ENCODE peak calls at places on chromosomes 7 and 10, in eight cellular contexts. W is MM.1S, O is SK-N-SH, U is OCI-LY7, E is hepatocyte, P is neural progenitor cell, D is GM23248, T is HCT116. Y is an unnamed sample.

GRCh38 chr7:129066290-129067131 is 11.6 kb upstream of the TNPO3 start:
- DNase-seq in W (no peak), O (no peak), U (no peak), E (peak), P (no peak), D (peak), T (no peak), Y (peak)

GRCh38 chr7:117875566-117875965 is 2.3 kb upstream of the CTTNBP2 start:
- DNase-seq in W (peak), O (no peak), U (no peak), E (peak), P (peak), D (peak), T (peak), Y (peak)

GRCh38 chr7:138892808-138893207 is 88.4 kb downstream of the KIAA1549 start:
- DNase-seq in W (no peak), O (no peak), U (no peak), E (no peak), P (no peak), D (no peak), T (no peak), Y (no peak)

GRCh38 chr10:73814896-73815718 is 3.7 kb upstream of the NDST2 start:
- DNase-seq in W (no peak), O (peak), U (peak), E (no peak), P (peak), D (peak), T (peak), Y (peak)

GRCh38 chr10:47098964-47099363 is 187.7 kb downstream of the PTPN20 start:
- DNase-seq in W (no peak), O (no peak), U (no peak), E (no peak), P (no peak), D (no peak), T (no peak), Y (no peak)

GRCh38 chr10:91493313-91493712 is 83.2 kb downstream of the HECTD2 start:
- DNase-seq in W (peak), O (peak), U (peak), E (peak), P (peak), D (peak), T (peak), Y (peak)

GRCh38 chr10:71433983-71434744 is 37.4 kb downstream of the CDH23 start:
- DNase-seq in W (no peak), O (peak), U (no peak), E (no peak), P (no peak), D (no peak), T (no peak), Y (no peak)

GRCh38 chr7:158549176-158549833 is 38.3 kb downstream of the PTPRN2 start:
- DNase-seq in W (no peak), O (no peak), U (no peak), E (no peak), P (peak), D (peak), T (no peak), Y (peak)

GRCh38 chr7:139231513-139232376 is 708 bp downstream of the UBN2 start:
- DNase-seq in W (no peak), O (peak), U (peak), E (peak), P (peak), D (peak), T (no peak), Y (peak)

GRCh38 chr7:142927085-142927745 is 6.3 kb downstream of the TRPV5 start:
- DNase-seq in W (no peak), O (no peak), U (no peak), E (no peak), P (no peak), D (no peak), T (no peak), Y (no peak)

GRCh38 chr7:29141981-29142380 is 4.4 kb downstream of the CPVL start:
- DNase-seq in W (no peak), O (no peak), U (no peak), E (no peak), P (no peak), D (no peak), T (no peak), Y (no peak)

GRCh38 chr7:24573554-24574338 is 494 bp downstream of the PALS2 start:
- DNase-seq in W (peak), O (peak), U (peak), E (peak), P (peak), D (peak), T (no peak), Y (peak)

GRCh38 chr7:2032030-2032875 is 200.5 kb downstream of the MAD1L1 start:
- DNase-seq in W (no peak), O (peak), U (no peak), E (no peak), P (no peak), D (peak), T (no peak), Y (no peak)

GRCh38 chr7:101862280-101863220 is 45.1 kb downstream of the CUX1 start:
- DNase-seq in W (no peak), O (no peak), U (peak), E (no peak), P (peak), D (no peak), T (no peak), Y (peak)

GRCh38 chr7:105697753-105698152 is 116.5 kb upstream of the EFCAB10 start:
- DNase-seq in W (no peak), O (no peak), U (no peak), E (no peak), P (no peak), D (no peak), T (no peak), Y (no peak)

GRCh38 chr7:72492446-72492845 is 80.3 kb upstream of the CALN1 start:
- DNase-seq in W (no peak), O (peak), U (no peak), E (no peak), P (no peak), D (no peak), T (no peak), Y (no peak)

GRCh38 chr10:124008187-124008970 is 85.0 kb downstream of the CHST15 start:
- DNase-seq in W (no peak), O (no peak), U (no peak), E (no peak), P (no peak), D (no peak), T (no peak), Y (no peak)

GRCh38 chr7:74271742-74272141 is 17.5 kb upstream of the CLIP2 start:
- DNase-seq in W (peak), O (no peak), U (peak), E (no peak), P (no peak), D (no peak), T (no peak), Y (no peak)

GRCh38 chr10:110544958-110545537 is 22.4 kb upstream of the SMC3 start:
- DNase-seq in W (no peak), O (no peak), U (no peak), E (peak), P (no peak), D (peak), T (no peak), Y (no peak)

GRCh38 chr7:92953657-92954056 is 117.3 kb upstream of the CDK6 start:
- DNase-seq in W (no peak), O (no peak), U (no peak), E (peak), P (peak), D (peak), T (no peak), Y (peak)
- TF ChIP-seq EZH2phosphoT487 in W (no peak), O (no peak), U (no peak), E (no peak), P (no peak), D (no peak), T (no peak), Y (no peak)

GRCh38 chr7:81605493-81605892 is 164.4 kb downstream of the HGF start:
- DNase-seq in W (no peak), O (no peak), U (no peak), E (no peak), P (no peak), D (no peak), T (no peak), Y (no peak)

GRCh38 chr7:81598951-81599350 is 170.9 kb downstream of the HGF start:
- DNase-seq in W (peak), O (no peak), U (no peak), E (no peak), P (no peak), D (no peak), T (no peak), Y (no peak)

GRCh38 chr7:81604075-81604807 is 165.6 kb downstream of the HGF start:
- DNase-seq in W (no peak), O (no peak), U (no peak), E (no peak), P (no peak), D (no peak), T (no peak), Y (no peak)

GRCh38 chr7:81604808-81605174 is 165.1 kb downstream of the HGF start:
- DNase-seq in W (no peak), O (no peak), U (no peak), E (no peak), P (no peak), D (no peak), T (no peak), Y (no peak)

GRCh38 chr7:81600608-81601007 is 169.2 kb downstream of the HGF start:
- DNase-seq in W (no peak), O (no peak), U (no peak), E (no peak), P (no peak), D (peak), T (no peak), Y (no peak)
- TF ChIP-seq EZH2phosphoT487 in W (no peak), O (no peak), U (no peak), E (no peak), P (no peak), D (no peak), T (no peak), Y (no peak)

GRCh38 chr10:97466755-97467154 is 20.8 kb downstream of the ZDHHC16 start:
- DNase-seq in W (no peak), O (no peak), U (no peak), E (no peak), P (no peak), D (no peak), T (peak), Y (no peak)
- TF ChIP-seq EZH2phosphoT487 in W (no peak), O (no peak), U (no peak), E (no peak), P (no peak), D (no peak), T (no peak), Y (no peak)

DNA sequence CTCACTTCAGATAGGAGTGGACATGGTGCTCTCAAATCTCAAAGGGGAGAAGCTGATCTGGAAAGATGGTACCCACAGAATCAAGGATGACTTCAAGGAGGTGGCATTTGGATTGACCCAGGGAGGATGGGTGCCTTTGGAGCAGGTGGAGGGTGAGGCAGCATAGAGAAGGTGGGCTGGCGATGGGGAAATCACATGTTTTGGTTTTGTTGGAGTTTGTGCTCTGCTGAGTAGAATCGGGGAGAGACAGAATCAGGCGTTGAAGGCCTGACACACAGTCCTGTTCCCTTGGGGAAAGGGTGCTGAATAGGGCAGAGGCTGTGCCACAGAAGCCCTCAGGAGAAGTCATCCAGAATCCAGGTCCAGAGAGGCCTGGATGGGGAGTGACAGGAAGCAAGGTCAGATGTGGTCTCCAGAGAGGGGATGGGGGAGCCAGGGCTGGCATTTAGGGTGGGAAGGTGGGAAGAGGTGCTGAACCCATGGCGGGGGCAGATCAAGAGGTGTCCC is 291.1 kb downstream of the GLRX3 start:
- DNase-seq in W (no peak), O (no peak), U (no peak), E (no peak), P (no peak), D (no peak), T (no peak), Y (no peak)
- TF ChIP-seq EZH2phosphoT487 in W (no peak), O (no peak), U (no peak), E (no peak), P (no peak), D (no peak), T (no peak), Y (no peak)

GRCh38 chr10:11678074-11678793 is 63.9 kb upstream of the ECHDC3 start:
- DNase-seq in W (peak), O (no peak), U (peak), E (no peak), P (no peak), D (peak), T (no peak), Y (no peak)
- TF ChIP-seq EZH2phosphoT487 in W (no peak), O (no peak), U (no peak), E (no peak), P (no peak), D (no peak), T (no peak), Y (no peak)

GRCh38 chr7:155609185-155609584 is 35.3 kb upstream of the RBM33 start:
- DNase-seq in W (no peak), O (no peak), U (no peak), E (no peak), P (no peak), D (no peak), T (no peak), Y (no peak)
- TF ChIP-seq EZH2phosphoT487 in W (no peak), O (no peak), U (no peak), E (no peak), P (no peak), D (no peak), T (no peak), Y (no peak)

DNA sequence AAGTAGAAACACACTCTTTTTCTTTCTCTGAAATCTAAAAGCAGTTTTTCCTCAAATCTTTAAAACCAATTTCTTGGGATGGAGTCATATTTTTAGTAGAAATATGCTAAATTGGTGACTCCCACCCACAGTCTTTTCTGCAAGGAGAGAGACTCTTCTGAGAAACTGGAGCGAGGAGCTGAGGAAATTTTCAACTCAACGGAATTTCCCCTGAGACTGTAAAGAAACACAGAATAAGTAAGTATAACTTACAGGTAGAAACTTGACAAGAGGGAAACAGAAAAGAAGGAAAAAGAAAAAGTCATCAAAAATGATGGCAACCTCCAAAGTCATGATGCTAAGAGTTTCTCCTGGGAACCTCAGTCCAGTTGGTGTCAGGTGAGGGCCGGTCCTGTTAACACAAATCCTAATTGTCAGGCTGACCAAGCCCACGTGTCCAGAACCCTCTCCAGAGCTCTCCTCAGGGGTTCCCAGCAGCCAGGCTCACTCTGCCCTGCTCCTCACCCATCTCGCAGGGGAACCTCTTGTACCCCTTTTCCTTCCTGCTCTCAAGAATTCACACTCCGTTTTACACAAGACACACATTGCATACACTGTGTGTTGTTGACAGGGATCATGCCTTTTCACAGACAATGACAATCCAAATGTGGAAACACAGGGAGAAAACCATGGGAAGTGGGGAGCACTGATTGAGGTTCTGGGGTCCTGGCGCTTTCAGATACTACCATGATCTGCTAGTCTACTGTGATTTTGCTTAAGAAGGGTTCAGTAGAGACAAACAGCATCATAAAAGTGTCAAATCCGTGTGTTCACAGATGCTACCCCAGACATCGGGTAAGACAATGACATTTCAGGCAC is 16.3 kb downstream of the IL2RA start:
- DNase-seq in W (no peak), O (no peak), U (no peak), E (no peak), P (no peak), D (no peak), T (no peak), Y (no peak)
- TF ChIP-seq EZH2phosphoT487 in W (no peak), O (no peak), U (no peak), E (no peak), P (no peak), D (no peak), T (no peak), Y (no peak)

DNA sequence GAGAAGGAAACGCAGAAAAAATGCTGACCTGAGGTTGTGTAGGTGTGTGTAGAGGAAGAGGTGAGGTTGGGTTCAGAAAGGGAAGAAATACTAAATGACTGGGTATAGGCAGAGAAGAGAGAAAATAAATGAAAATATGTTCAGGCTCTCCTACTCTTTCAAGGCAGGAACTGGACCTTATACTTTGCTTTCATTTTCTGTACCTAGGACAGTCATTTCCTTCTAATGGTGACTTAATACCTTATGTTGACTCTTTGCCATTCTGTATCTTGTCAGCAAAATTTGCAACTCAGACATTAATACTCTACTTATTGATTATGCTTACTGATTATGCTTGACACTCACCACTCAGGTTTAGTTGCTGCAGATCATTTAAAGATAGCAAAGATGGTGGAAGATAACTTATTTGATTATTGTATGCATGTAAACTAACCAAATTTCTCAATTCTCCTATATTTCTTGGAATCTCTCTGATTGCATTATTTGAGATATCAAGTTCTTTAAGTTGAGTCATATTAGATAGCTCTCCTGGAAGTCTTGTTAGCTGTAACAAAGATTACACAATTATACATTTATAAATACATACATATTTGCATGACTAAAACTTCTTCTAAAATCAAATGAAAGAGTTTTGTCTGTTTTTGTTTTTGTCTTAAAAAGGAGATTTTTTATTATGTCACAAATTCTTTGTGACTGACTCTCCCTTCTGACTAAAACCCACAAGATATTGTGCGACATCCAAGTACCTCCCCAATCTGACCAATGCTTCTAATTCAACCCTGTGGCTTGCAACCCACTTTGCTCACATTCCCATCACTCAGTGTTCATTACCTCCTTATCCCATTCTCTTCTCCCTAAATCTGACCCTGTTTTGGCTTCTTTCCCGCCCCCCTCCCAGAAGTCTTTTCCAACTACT is 20.0 kb downstream of the LRRD1 start:
- DNase-seq in W (peak), O (no peak), U (no peak), E (no peak), P (no peak), D (peak), T (no peak), Y (no peak)
- TF ChIP-seq EZH2phosphoT487 in W (no peak), O (no peak), U (no peak), E (no peak), P (no peak), D (no peak), T (no peak), Y (no peak)

GRCh38 chr7:156759143-156759542 is 118.6 kb downstream of the RNF32 start:
- DNase-seq in W (no peak), O (no peak), U (no peak), E (peak), P (no peak), D (no peak), T (no peak), Y (no peak)
- TF ChIP-seq EZH2phosphoT487 in W (no peak), O (no peak), U (no peak), E (no peak), P (no peak), D (no peak), T (no peak), Y (no peak)

DNA sequence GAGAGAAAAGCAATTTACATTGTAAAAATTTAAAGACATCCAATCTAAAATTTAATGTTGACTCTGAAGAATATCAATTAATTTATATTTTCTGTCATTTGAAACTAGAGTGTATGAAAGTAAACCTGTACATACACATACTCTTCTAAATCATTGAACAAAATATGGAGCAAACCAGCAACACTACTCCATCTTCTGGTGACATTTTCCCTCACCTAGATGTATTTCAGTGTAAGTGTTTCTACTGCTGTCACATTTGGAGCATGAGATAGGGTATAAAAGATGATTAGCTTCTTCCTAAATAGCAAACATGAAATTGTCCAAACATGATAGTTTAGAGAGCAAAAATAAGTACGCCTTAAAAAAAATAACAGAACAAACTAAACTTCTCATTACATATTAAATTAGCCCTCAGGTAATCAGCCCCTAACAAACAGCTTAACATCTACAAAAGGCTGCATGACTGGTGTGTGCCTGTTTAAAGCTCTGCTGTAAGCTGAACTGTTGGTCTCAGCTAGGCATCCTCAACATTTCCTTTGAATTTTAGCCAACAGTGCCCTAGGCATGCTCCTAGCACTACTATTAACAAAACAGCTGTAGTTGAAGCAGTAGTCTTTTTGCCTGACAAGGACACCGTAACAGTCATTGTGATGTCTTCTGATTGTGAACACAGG is 189.8 kb downstream of the CTNNA3 start:
- DNase-seq in W (no peak), O (no peak), U (no peak), E (no peak), P (peak), D (no peak), T (no peak), Y (no peak)
- TF ChIP-seq EZH2phosphoT487 in W (no peak), O (no peak), U (no peak), E (no peak), P (no peak), D (no peak), T (no peak), Y (no peak)